ENCODE peak calls at places on chromosomes 12 and 14, in six cellular contexts. L is GM23338, J is neuronal stem cell, N is hepatocyte, I is caudate nucleus, G is HepG2. R is an unnamed sample.

GRCh38 chr12:84375472-84375871 is 537.1 kb downstream of the SLC6A15 start:
- DNase-seq in L (no peak), J (no peak), N (no peak), I (no peak), G (no peak), R (no peak)

GRCh38 chr12:89551747-89552146 is 25.9 kb upstream of the POC1B start:
- DNase-seq in L (no peak), J (no peak), N (no peak), I (no peak), G (no peak), R (no peak)

GRCh38 chr14:99872786-99873440 is 79.7 kb downstream of the EML1 start:
- DNase-seq in L (peak), J (peak), N (no peak), I (no peak), G (no peak), R (no peak)

GRCh38 chr14:90373887-90374286 is 22.9 kb upstream of the CALM1 start:
- DNase-seq in L (no peak), J (no peak), N (peak), I (no peak), G (no peak), R (no peak)

GRCh38 chr14:67485501-67486095 is 2.9 kb downstream of the TMEM229B start:
- DNase-seq in L (peak), J (no peak), N (peak), I (no peak), G (no peak), R (peak)

GRCh38 chr12:75666126-75666979 is 154.9 kb upstream of the KRR1 start:
- DNase-seq in L (no peak), J (no peak), N (peak), I (no peak), G (peak), R (no peak)

GRCh38 chr14:55125403-55125802 is 3.6 kb upstream of the LGALS3 start:
- DNase-seq in L (no peak), J (no peak), N (no peak), I (no peak), G (no peak), R (no peak)

GRCh38 chr14:28769358-28769757 is 2.8 kb downstream of the FOXG1 start:
- DNase-seq in L (no peak), J (no peak), N (no peak), I (no peak), G (no peak), R (no peak)

GRCh38 chr12:52899338-52900035 is 5.4 kb downstream of the KRT8 start:
- DNase-seq in L (no peak), J (no peak), N (no peak), I (no peak), G (no peak), R (no peak)

GRCh38 chr12:47894068-47894467 is 10.7 kb downstream of the VDR start:
- DNase-seq in L (no peak), J (no peak), N (no peak), I (no peak), G (no peak), R (no peak)

GRCh38 chr14:60722163-60722835 is 1.9 kb downstream of the SIX4 start:
- DNase-seq in L (peak), J (peak), N (peak), I (no peak), G (peak), R (peak)

GRCh38 chr14:24355009-24355408 is 13.0 kb upstream of the NFATC4 start:
- DNase-seq in L (no peak), J (no peak), N (no peak), I (no peak), G (no peak), R (no peak)

GRCh38 chr14:65134651-65135579 is 32.6 kb upstream of the MAX start:
- DNase-seq in L (no peak), J (no peak), N (no peak), I (no peak), G (no peak), R (no peak)

GRCh38 chr12:12546314-12546772 is 16.3 kb downstream of the DUSP16 start:
- DNase-seq in L (no peak), J (no peak), N (peak), I (no peak), G (peak), R (no peak)

GRCh38 chr12:21642707-21643389 is 14.8 kb downstream of the LDHB start:
- DNase-seq in L (no peak), J (no peak), N (no peak), I (no peak), G (no peak), R (peak)

GRCh38 chr12:122060069-122060468 is 18.5 kb upstream of the MLXIP start:
- DNase-seq in L (no peak), J (no peak), N (no peak), I (no peak), G (no peak), R (peak)

GRCh38 chr12:26443309-26443708 is 247.9 kb downstream of the SSPN start:
- DNase-seq in L (no peak), J (no peak), N (no peak), I (no peak), G (no peak), R (no peak)

GRCh38 chr12:124994435-124994975 is 1.1 kb downstream of the BRI3BP start:
- DNase-seq in L (peak), J (no peak), N (peak), I (no peak), G (no peak), R (no peak)

GRCh38 chr12:52210925-52211650 is 19.3 kb upstream of the KRT80 start:
- DNase-seq in L (no peak), J (no peak), N (no peak), I (no peak), G (no peak), R (no peak)

GRCh38 chr14:37591941-37592287 is 3.1 kb downstream of the FOXA1 start:
- DNase-seq in L (no peak), J (no peak), N (peak), I (no peak), G (no peak), R (no peak)

GRCh38 chr12:120687570-120688289 is 781 bp downstream of the MLEC start:
- DNase-seq in L (peak), J (no peak), N (peak), I (no peak), G (no peak), R (no peak)

GRCh38 chr14:102822311-102822863 is 45.1 kb downstream of the TRAF3 start:
- DNase-seq in L (no peak), J (no peak), N (no peak), I (no peak), G (no peak), R (no peak)

GRCh38 chr14:91403069-91403600 is 14.5 kb downstream of the CCDC88C start:
- DNase-seq in L (peak), J (no peak), N (no peak), I (no peak), G (no peak), R (no peak)

GRCh38 chr14:96673706-96674105 is 123.5 kb upstream of the VRK1 start:
- DNase-seq in L (no peak), J (no peak), N (no peak), I (no peak), G (no peak), R (no peak)

GRCh38 chr14:60651936-60652673 is 2.8 kb upstream of the SIX1 start:
- DNase-seq in L (peak), J (peak), N (peak), I (no peak), G (no peak), R (no peak)

GRCh38 chr14:63848890-63849289 is 3.9 kb upstream of the SYNE2 start:
- DNase-seq in L (no peak), J (no peak), N (no peak), I (no peak), G (no peak), R (no peak)

GRCh38 chr12:110739488-110739887 is 3.2 kb downstream of the PPP1CC start:
- DNase-seq in L (no peak), J (no peak), N (no peak), I (no peak), G (no peak), R (no peak)

GRCh38 chr12:110741795-110742717 is 635 bp downstream of the PPP1CC start:
- DNase-seq in L (peak), J (peak), N (peak), I (no peak), G (no peak), R (peak)

GRCh38 chr12:110737532-110737931 is 5.2 kb downstream of the PPP1CC start:
- DNase-seq in L (no peak), J (no peak), N (no peak), I (no peak), G (no peak), R (no peak)

GRCh38 chr12:110741371-110741770 is 1.3 kb downstream of the PPP1CC start:
- DNase-seq in L (no peak), J (no peak), N (no peak), I (no peak), G (no peak), R (no peak)

DNA sequence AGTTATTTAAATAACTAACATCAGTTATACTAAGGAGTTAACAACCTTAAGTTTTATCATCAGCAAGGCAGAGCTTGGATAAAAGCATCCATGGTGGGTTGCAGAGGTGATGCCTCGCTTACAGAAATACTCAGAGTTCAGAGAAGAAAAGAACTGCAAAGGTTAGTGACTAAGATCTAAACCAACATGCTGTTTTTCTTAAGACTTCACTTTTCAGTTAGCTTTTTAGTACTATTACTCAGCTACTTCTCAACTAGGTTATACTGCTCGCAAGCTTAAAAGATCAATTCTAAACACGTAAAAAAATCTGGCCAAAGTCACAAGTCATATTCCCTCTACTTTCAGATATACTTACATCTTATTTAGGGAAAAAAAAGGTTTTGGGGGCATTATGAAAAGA is 2.8 kb downstream of the PPP1CC start:
- DNase-seq in L (no peak), J (no peak), N (no peak), I (no peak), G (no peak), R (no peak)
- H3K27ac ChIP-seq in L (no peak), J (no peak), N (no peak), I (no peak), G (no peak), R (no peak)

DNA sequence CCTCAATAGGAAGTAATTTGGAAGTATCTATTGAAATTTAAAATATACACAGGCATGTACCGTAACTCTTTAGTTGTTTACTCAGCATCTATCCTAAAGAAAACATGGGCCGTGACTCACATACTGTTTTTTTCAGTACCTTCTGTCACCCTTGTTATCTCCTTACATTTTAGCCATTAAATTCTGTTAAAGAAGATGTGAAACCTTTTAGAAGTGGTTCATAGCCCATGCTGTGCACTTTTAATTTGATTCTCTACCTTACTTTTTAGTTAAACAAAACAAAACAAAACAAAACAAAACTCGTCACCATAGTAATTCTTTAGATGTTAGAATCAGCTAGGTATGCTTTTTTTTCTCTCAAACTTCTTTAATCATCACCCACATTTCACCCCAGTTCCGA is 494.4 kb upstream of the RGS6 start:
- DNase-seq in L (no peak), J (no peak), N (no peak), I (no peak), G (no peak), R (no peak)
- H3K27ac ChIP-seq in L (no peak), J (no peak), N (no peak), I (peak), G (no peak), R (no peak)

GRCh38 chr12:67338426-67338825 is 69.3 kb downstream of the CAND1 start:
- DNase-seq in L (no peak), J (no peak), N (no peak), I (no peak), G (no peak), R (no peak)
- H3K27ac ChIP-seq in L (no peak), J (no peak), N (no peak), I (no peak), G (no peak), R (no peak)

DNA sequence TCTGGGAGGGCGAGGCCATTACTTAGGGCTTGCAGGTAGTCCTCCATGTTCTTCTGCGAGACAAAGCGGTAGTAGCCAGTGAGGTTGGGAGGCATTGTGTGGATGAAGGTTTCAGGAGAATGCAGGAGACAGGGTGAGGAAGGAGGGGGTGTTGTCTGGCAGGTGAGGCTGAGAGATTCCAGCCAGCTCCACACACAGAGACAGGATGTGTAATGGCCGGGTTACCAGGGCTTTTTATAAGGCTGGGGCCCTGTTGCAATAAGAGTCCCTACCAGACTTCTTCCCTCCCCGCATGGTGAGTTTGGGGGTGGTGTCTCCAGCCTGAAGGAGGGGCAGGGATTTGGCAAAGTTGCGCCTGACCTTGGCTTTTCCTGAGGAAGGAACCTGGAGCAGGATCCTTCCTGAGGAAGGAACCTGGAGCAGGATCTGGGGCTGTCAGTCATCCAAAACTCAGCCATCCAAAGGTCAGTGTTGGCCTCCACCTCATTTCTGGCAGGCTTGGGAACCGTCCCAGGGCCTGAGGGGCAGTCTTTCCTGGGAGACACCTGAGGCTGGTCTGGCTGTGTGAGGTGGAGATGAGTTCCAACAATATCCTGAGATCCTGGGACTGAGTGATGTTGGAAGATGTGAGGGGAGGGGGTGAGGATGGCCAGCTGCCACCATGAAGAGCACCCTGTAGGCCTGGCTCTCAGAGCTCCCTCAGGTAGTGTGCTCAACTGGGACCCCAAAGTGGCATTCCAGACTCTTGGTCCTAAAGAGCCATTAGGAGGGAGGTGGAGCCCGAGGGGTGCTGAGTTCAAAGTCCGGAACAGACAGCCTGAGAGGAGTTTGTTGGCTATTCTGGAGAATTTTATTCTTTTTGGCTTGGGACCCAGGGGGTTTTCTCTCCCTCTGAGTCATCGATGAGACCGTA is at the start of gene RBP5:
- DNase-seq in L (peak), J (no peak), N (no peak), I (no peak), G (no peak), R (no peak)
- H3K27ac ChIP-seq in L (peak), J (no peak), N (peak), I (no peak), G (peak), R (peak)

GRCh38 chr12:50198829-50199228 is 31.7 kb upstream of the CERS5 start:
- DNase-seq in L (no peak), J (no peak), N (no peak), I (no peak), G (no peak), R (no peak)
- H3K27ac ChIP-seq in L (no peak), J (no peak), N (no peak), I (no peak), G (no peak), R (no peak)

GRCh38 chr12:6215932-6216494 is 15.8 kb downstream of the CD9 start:
- DNase-seq in L (peak), J (no peak), N (peak), I (peak), G (no peak), R (no peak)

GRCh38 chr12:6221146-6221545 is 20.9 kb downstream of the CD9 start:
- DNase-seq in L (no peak), J (no peak), N (no peak), I (no peak), G (no peak), R (no peak)

GRCh38 chr12:6219980-6220379 is 19.8 kb downstream of the CD9 start:
- DNase-seq in L (peak), J (no peak), N (no peak), I (no peak), G (no peak), R (no peak)

GRCh38 chr12:6216581-6216980 is 16.4 kb downstream of the CD9 start:
- DNase-seq in L (no peak), J (no peak), N (no peak), I (no peak), G (no peak), R (no peak)

DNA sequence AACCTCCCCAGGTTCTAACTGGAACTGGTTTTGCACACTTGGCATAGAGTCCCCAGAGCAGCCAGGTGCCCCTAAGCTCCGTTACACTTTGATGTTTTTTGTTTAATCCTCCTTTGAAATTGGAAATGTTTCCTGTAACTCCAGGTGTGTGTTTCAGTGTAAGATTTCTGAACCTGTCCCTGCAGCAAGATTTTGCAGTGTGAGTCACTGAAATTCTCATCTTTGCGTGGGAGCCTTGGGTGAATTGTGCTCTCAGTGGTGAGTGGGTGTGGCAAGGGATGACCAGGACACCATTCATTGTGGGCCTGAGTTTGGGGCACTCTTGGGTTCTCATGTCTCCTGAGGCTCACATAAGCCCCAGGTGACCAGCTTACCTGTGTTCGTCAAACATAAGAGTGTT is 18.3 kb downstream of the CD9 start:
- DNase-seq in L (no peak), J (no peak), N (no peak), I (no peak), G (no peak), R (no peak)
- H3K27ac ChIP-seq in L (no peak), J (no peak), N (no peak), I (no peak), G (no peak), R (no peak)

DNA sequence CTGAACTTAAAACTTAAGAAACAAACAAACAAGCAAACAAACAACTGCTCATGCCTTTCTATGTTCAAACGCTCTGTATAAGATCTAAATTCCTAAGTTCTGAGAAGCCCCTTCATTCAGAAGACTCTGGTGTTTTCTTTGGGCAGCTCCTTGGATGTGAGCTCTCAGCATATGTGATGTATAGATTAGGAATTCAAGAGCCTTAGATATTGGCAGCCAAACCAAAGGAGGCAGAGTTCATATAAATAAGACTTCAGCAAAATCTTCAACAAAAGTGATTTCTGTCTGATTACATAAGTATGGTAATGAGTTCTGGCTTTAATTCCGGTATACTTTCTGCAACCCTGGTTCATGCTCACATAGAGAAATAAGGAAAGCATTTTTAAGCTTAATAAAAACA is 145.6 kb downstream of the DYRK2 start:
- DNase-seq in L (no peak), J (no peak), N (no peak), I (no peak), G (no peak), R (no peak)
- H3K27ac ChIP-seq in L (no peak), J (no peak), N (no peak), I (no peak), G (no peak), R (no peak)

GRCh38 chr14:32986791-32987545 is 48.3 kb downstream of the NPAS3 start:
- DNase-seq in L (peak), J (peak), N (no peak), I (peak), G (no peak), R (no peak)
- H3K27ac ChIP-seq in L (no peak), J (peak), N (no peak), I (peak), G (no peak), R (no peak)

DNA sequence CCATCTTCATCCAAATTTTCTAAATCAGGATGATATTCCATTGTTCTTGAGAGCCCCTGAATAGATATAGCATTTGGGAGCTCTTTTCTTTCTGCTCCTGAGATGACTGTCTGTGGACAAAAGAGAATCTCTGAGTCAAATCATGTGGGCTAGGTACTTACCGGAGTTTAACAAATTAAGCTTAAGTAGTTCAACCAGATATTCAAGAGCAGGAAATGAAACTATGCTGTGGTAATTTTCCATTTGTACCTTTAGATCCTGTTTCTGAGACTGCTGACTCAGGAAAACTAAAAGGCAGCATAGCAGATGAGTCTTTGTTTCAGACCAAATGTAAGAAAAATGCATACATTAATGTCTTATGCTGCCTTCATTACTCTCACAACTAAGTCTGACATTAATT is at the start of gene CLEC7A:
- DNase-seq in L (no peak), J (no peak), N (no peak), I (no peak), G (no peak), R (no peak)
- H3K27ac ChIP-seq in L (no peak), J (no peak), N (no peak), I (peak), G (no peak), R (no peak)